ENCODE peak calls at places on chromosomes 3 and 15, in eight cellular contexts. I is cardiac muscle cell, F is mesothelial cell of epicardium, S is AG09319, L is tibial nerve, E is OCI-LY7, R is fibroblast of pulmonary artery, N is GM23338. B is an unnamed sample.

GRCh38 chr3:102090646-102091045 is 241.3 kb downstream of the NFKBIZ start:
- DNase-seq in I (no peak), F (no peak), S (no peak), L (no peak), E (no peak), R (peak), N (no peak), B (no peak)

GRCh38 chr3:46619845-46620778 is 7.8 kb downstream of the FAM240A start:
- DNase-seq in I (peak), F (no peak), S (no peak), L (no peak), E (no peak), R (no peak), N (peak), B (no peak)

GRCh38 chr3:93962798-93963197 is 10.9 kb downstream of the PROS1 start:
- DNase-seq in I (no peak), F (no peak), S (no peak), L (no peak), E (no peak), R (no peak), N (no peak), B (no peak)

GRCh38 chr3:190737451-190737850 is 125.0 kb downstream of the GMNC start:
- DNase-seq in I (no peak), F (no peak), S (no peak), L (no peak), E (no peak), R (no peak), N (no peak), B (no peak)

GRCh38 chr3:33004961-33005360 is 53.5 kb downstream of the CCR4 start:
- DNase-seq in I (no peak), F (no peak), S (no peak), L (no peak), E (no peak), R (no peak), N (peak), B (no peak)

GRCh38 chr3:55309336-55309735 is 177.8 kb downstream of the WNT5A start:
- DNase-seq in I (no peak), F (no peak), S (no peak), L (no peak), E (no peak), R (no peak), N (no peak), B (no peak)

GRCh38 chr15:85750319-85750806 is 44.4 kb downstream of the KLHL25 start:
- DNase-seq in I (no peak), F (no peak), S (no peak), L (no peak), E (no peak), R (peak), N (peak), B (no peak)

GRCh38 chr3:132343018-132343612 is 25.9 kb downstream of the ACP3 start:
- DNase-seq in I (peak), F (no peak), S (no peak), L (peak), E (peak), R (peak), N (peak), B (peak)

GRCh38 chr3:48687220-48687678 is 1.5 kb upstream of the NCKIPSD start:
- DNase-seq in I (no peak), F (no peak), S (no peak), L (no peak), E (no peak), R (no peak), N (no peak), B (no peak)

GRCh38 chr3:53074761-53075742 is 29.2 kb upstream of the SFMBT1 start:
- DNase-seq in I (no peak), F (no peak), S (no peak), L (no peak), E (no peak), R (no peak), N (peak), B (no peak)

GRCh38 chr3:19811689-19812088 is 122.3 kb downstream of the EFHB start:
- DNase-seq in I (no peak), F (no peak), S (no peak), L (no peak), E (no peak), R (no peak), N (no peak), B (no peak)

GRCh38 chr3:195866686-195867511 is 41.5 kb downstream of the TNK2 start:
- DNase-seq in I (no peak), F (no peak), S (no peak), L (no peak), E (no peak), R (no peak), N (no peak), B (no peak)

GRCh38 chr3:169498336-169498735 is 165.2 kb downstream of the MECOM start:
- DNase-seq in I (no peak), F (no peak), S (no peak), L (no peak), E (no peak), R (peak), N (no peak), B (no peak)

GRCh38 chr3:130601662-130602061 is 84.7 kb downstream of the COL6A6 start:
- DNase-seq in I (no peak), F (no peak), S (no peak), L (no peak), E (no peak), R (no peak), N (no peak), B (no peak)

GRCh38 chr3:195059006-195059350 is 212.0 kb downstream of the XXYLT1 start:
- DNase-seq in I (no peak), F (no peak), S (no peak), L (no peak), E (no peak), R (no peak), N (no peak), B (no peak)

GRCh38 chr15:89034305-89034704 is 54.0 kb upstream of the ABHD2 start:
- DNase-seq in I (no peak), F (no peak), S (no peak), L (no peak), E (peak), R (peak), N (no peak), B (no peak)

GRCh38 chr3:135596563-135596962 is 369.0 kb upstream of the PPP2R3A start:
- DNase-seq in I (no peak), F (no peak), S (no peak), L (no peak), E (no peak), R (no peak), N (no peak), B (no peak)

GRCh38 chr3:129540776-129541516 is 2.0 kb upstream of the H1-8 start:
- DNase-seq in I (no peak), F (no peak), S (no peak), L (no peak), E (no peak), R (no peak), N (no peak), B (no peak)

GRCh38 chr3:156635034-156635433 is 39.4 kb upstream of the TIPARP start:
- DNase-seq in I (no peak), F (no peak), S (no peak), L (no peak), E (no peak), R (no peak), N (no peak), B (no peak)

GRCh38 chr3:139288266-139288821 is 55.5 kb upstream of the MRPS22 start:
- DNase-seq in I (peak), F (no peak), S (no peak), L (no peak), E (no peak), R (no peak), N (no peak), B (peak)

GRCh38 chr3:46866720-46867549 is 3.7 kb upstream of the MYL3 start:
- DNase-seq in I (peak), F (peak), S (no peak), L (peak), E (peak), R (peak), N (peak), B (peak)

GRCh38 chr3:53796161-53796560 is 50.1 kb downstream of the CHDH start:
- DNase-seq in I (peak), F (no peak), S (no peak), L (no peak), E (no peak), R (no peak), N (no peak), B (no peak)

GRCh38 chr15:68389936-68390790 is 41.8 kb downstream of the ITGA11 start:
- DNase-seq in I (no peak), F (no peak), S (no peak), L (no peak), E (no peak), R (peak), N (no peak), B (no peak)

GRCh38 chr15:38164507-38164906 is 88.1 kb upstream of the SPRED1 start:
- DNase-seq in I (no peak), F (no peak), S (no peak), L (no peak), E (no peak), R (no peak), N (no peak), B (no peak)

GRCh38 chr3:107619549-107619948 is 96.8 kb downstream of the BBX start:
- DNase-seq in I (no peak), F (no peak), S (no peak), L (no peak), E (no peak), R (no peak), N (no peak), B (no peak)

GRCh38 chr15:65632780-65633384 is 11.1 kb downstream of the SLC24A1 start:
- DNase-seq in I (no peak), F (no peak), S (no peak), L (no peak), E (no peak), R (no peak), N (no peak), B (no peak)

GRCh38 chr3:151873433-151873832 is at the start of gene SUCNR1:
- DNase-seq in I (no peak), F (no peak), S (no peak), L (no peak), E (no peak), R (no peak), N (no peak), B (no peak)

GRCh38 chr3:87987952-87988351 is 70.9 kb downstream of the CGGBP1 start:
- DNase-seq in I (no peak), F (no peak), S (no peak), L (no peak), E (no peak), R (no peak), N (peak), B (no peak)

GRCh38 chr15:89356634-89357298 is 22.1 kb upstream of the POLG start:
- DNase-seq in I (no peak), F (no peak), S (no peak), L (no peak), E (peak), R (no peak), N (peak), B (no peak)

GRCh38 chr3:126995926-126996512 is 13.1 kb downstream of the PLXNA1 start:
- DNase-seq in I (no peak), F (no peak), S (no peak), L (no peak), E (no peak), R (no peak), N (peak), B (no peak)
- TF ChIP-seq CTCF in I (peak), F (no peak), S (no peak), L (no peak), E (peak), R (peak), N (peak), B (no peak)

GRCh38 chr15:40338041-40338657 is 2.6 kb downstream of the CCDC9B start:
- DNase-seq in I (peak), F (no peak), S (no peak), L (peak), E (peak), R (peak), N (peak), B (peak)

GRCh38 chr15:40334541-40334940 is 6.2 kb downstream of the CCDC9B start:
- DNase-seq in I (no peak), F (no peak), S (no peak), L (no peak), E (no peak), R (no peak), N (no peak), B (no peak)

GRCh38 chr15:40334941-40335795 is 5.6 kb downstream of the CCDC9B start:
- DNase-seq in I (no peak), F (no peak), S (no peak), L (no peak), E (no peak), R (no peak), N (no peak), B (no peak)

GRCh38 chr15:40337597-40337996 is 3.1 kb downstream of the CCDC9B start:
- DNase-seq in I (no peak), F (no peak), S (no peak), L (no peak), E (no peak), R (no peak), N (no peak), B (no peak)

DNA sequence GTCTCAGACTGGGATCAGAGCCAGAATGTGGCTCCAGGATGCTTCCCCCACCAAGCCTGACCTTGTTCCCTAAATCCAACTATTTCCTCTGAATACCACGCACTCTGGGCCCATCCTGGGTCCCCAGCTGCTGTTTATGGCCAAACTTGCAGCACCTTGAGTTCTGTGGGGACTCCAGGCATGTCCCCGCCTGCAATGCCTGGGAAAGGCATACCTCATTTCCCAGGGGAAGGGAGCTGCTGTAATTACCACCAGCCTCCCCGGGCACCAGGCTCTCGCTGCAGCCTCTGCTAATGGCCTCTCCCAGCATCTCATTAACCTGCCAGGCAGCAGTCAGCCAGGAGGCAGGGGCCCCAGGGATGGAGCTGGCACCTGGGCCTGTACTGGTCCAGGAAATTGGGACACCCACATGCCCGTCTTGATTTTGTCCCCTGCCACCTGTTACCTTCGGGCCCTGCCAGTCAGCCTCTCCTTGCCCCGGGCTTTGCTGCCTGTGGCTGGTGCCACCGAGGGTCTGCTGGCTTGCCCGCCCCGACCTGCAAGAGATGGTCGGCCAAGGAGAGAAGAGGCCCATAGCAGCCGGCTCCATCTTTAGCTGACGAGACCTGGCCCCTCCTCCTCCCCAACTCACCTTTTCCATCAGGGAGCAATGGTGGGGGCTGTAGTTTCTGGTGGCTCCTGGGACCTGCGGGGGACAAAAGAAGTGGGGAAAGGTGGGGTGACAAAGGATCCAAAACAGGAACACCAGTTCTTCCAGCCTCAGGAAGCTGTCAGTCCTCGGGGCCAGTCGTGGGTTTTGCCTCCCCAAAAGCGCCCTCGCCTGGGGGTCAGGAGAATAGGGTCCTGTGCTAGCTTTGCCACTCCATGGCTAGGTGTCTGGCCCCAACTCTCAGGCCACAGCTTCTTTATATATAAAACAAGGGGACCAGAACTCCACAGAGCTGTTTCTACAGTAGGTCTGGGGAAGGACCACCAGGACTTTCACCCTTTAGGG is 4.3 kb downstream of the CCDC9B start:
- DNase-seq in I (peak), F (no peak), S (no peak), L (no peak), E (peak), R (no peak), N (peak), B (no peak)
- TF ChIP-seq CTCF in I (no peak), F (no peak), S (no peak), L (no peak), E (peak), R (no peak), N (peak), B (peak)

DNA sequence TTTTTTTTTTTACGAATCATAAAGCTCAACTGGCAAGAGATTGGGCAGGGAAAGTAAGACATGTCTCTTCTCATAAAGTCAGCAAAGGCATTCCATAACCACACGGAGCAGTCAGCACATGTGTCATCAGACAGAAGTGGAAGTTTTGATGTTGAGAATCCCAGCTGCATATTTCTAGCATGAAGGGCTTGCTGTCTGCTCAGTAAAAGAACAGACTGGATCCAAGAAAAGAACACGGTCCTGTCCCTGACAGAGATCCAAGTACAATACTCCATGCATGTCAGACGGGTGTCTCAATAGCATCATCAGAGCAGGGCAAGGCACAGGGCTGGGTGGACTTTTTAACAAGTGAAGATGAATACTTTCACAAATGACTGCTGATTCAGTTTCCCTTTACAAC is 38.2 kb downstream of the ABI3BP start:
- DNase-seq in I (no peak), F (no peak), S (peak), L (peak), E (no peak), R (peak), N (no peak), B (no peak)
- TF ChIP-seq CTCF in I (no peak), F (no peak), S (no peak), L (no peak), E (no peak), R (no peak), N (no peak), B (no peak)

DNA sequence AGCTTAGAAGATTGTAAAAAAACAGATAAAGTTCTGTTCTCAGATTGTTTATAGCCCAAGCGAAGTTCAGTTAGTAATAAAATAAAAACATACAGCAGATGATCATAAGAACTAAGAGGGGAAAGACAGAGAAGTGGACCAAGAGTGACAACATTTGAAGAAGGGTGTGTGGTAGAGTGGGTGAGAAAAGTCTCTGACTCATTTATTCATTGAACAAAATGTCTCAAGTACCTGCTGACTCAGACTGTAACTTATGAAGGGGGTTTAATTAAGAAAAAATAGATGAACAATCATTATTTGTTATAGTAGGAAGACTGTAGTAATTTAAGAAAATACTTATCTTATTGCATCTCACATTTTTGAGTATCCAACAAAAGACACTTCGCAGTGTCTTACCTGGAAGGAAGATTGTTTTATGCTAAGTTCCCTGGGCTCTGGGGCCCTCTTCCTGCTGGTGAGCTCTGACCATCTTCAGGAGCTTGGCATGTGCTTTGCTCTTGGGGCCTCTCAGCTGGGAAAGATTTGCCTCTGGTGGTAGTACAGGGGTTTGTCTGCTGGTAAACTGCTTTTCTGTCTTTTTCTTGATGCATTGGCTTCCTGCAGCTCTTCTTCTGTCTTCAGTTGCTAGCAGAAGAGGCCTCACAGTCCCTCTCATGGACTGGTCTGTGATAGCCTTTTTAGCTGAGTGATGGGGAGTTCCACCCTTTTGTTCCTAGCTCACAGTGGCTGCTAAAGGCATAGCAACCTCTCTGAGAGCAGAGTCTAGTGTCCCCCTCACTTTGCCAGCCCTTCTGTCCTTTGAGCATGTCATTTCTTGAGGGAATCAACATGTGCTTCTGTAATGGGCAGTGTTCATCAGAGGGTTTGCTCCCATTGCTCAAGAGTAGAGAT is 44.1 kb downstream of the GAP43 start:
- DNase-seq in I (no peak), F (no peak), S (no peak), L (no peak), E (no peak), R (no peak), N (peak), B (no peak)
- TF ChIP-seq CTCF in I (no peak), F (no peak), S (no peak), L (no peak), E (no peak), R (no peak), N (peak), B (no peak)

GRCh38 chr3:147616998-147617619 is 207.9 kb downstream of the ZIC1 start:
- DNase-seq in I (peak), F (no peak), S (no peak), L (no peak), E (peak), R (peak), N (peak), B (no peak)
- TF ChIP-seq CTCF in I (peak), F (peak), S (peak), L (no peak), E (peak), R (peak), N (no peak), B (peak)

B was measured in progenitor cell of endocrine pancreas.